ENCODE peak calls at places on chromosome 9, in nine cellular contexts. One of them, this sample, is unnamed. For H3K4me1, the result is how much of the 10 kb centered on the place peaks cover.

GRCh38 chr9:13139641-13140171 is 139.8 kb downstream of the MPDZ start:
- DNase-seq in thyroid gland: peak
- DNase-seq in effector memory CD4-positive, alpha-beta T cell: no peak
- DNase-seq in A549: no peak
- DNase-seq in mesendoderm: peak
- DNase-seq in adrenal gland: no peak
- DNase-seq in keratinocyte: no peak
- DNase-seq in esophagus squamous epithelium: no peak
- DNase-seq in CD8-positive, alpha-beta T cell: no peak
- DNase-seq in this sample: peak

GRCh38 chr9:19371942-19372341 is 8.1 kb downstream of the RPS6 start:
- DNase-seq in keratinocyte: no peak
- DNase-seq in esophagus squamous epithelium: no peak
- DNase-seq in A549: no peak
- DNase-seq in adrenal gland: no peak
- DNase-seq in CD8-positive, alpha-beta T cell: no peak
- DNase-seq in thyroid gland: no peak
- DNase-seq in effector memory CD4-positive, alpha-beta T cell: no peak
- DNase-seq in mesendoderm: peak
- DNase-seq in this sample: no peak

GRCh38 chr9:35198191-35198590 is 36.4 kb downstream of the UNC13B start:
- DNase-seq in thyroid gland: no peak
- DNase-seq in effector memory CD4-positive, alpha-beta T cell: no peak
- DNase-seq in CD8-positive, alpha-beta T cell: no peak
- DNase-seq in keratinocyte: no peak
- DNase-seq in mesendoderm: no peak
- DNase-seq in esophagus squamous epithelium: no peak
- DNase-seq in adrenal gland: no peak
- DNase-seq in A549: no peak
- DNase-seq in this sample: no peak

GRCh38 chr9:107863406-107863805 is 373.8 kb upstream of the KLF4 start:
- DNase-seq in mesendoderm: no peak
- DNase-seq in A549: no peak
- DNase-seq in esophagus squamous epithelium: no peak
- DNase-seq in keratinocyte: no peak
- DNase-seq in CD8-positive, alpha-beta T cell: no peak
- DNase-seq in adrenal gland: no peak
- DNase-seq in thyroid gland: no peak
- DNase-seq in effector memory CD4-positive, alpha-beta T cell: no peak
- DNase-seq in this sample: no peak

GRCh38 chr9:129235041-129235930 is 57.2 kb upstream of the IER5L start:
- DNase-seq in adrenal gland: no peak
- DNase-seq in effector memory CD4-positive, alpha-beta T cell: no peak
- DNase-seq in thyroid gland: no peak
- DNase-seq in A549: no peak
- DNase-seq in mesendoderm: no peak
- DNase-seq in CD8-positive, alpha-beta T cell: no peak
- DNase-seq in keratinocyte: no peak
- DNase-seq in esophagus squamous epithelium: no peak
- DNase-seq in this sample: no peak

GRCh38 chr9:83196946-83197345 is 134.0 kb upstream of the RASEF start:
- DNase-seq in esophagus squamous epithelium: no peak
- DNase-seq in thyroid gland: no peak
- DNase-seq in mesendoderm: no peak
- DNase-seq in adrenal gland: no peak
- DNase-seq in effector memory CD4-positive, alpha-beta T cell: no peak
- DNase-seq in A549: no peak
- DNase-seq in CD8-positive, alpha-beta T cell: no peak
- DNase-seq in keratinocyte: no peak
- DNase-seq in this sample: no peak

GRCh38 chr9:33138768-33139167 is 28.4 kb downstream of the B4GALT1 start:
- DNase-seq in A549: no peak
- DNase-seq in esophagus squamous epithelium: no peak
- DNase-seq in keratinocyte: no peak
- DNase-seq in CD8-positive, alpha-beta T cell: no peak
- DNase-seq in effector memory CD4-positive, alpha-beta T cell: no peak
- DNase-seq in adrenal gland: no peak
- DNase-seq in mesendoderm: no peak
- DNase-seq in thyroid gland: no peak
- DNase-seq in this sample: no peak

GRCh38 chr9:97518909-97519307 is 17.4 kb downstream of the TMOD1 start:
- DNase-seq in keratinocyte: no peak
- DNase-seq in CD8-positive, alpha-beta T cell: no peak
- DNase-seq in adrenal gland: peak
- DNase-seq in A549: peak
- DNase-seq in esophagus squamous epithelium: no peak
- DNase-seq in mesendoderm: no peak
- DNase-seq in effector memory CD4-positive, alpha-beta T cell: no peak
- DNase-seq in thyroid gland: peak
- DNase-seq in this sample: no peak

GRCh38 chr9:99369327-99369722 is 147.2 kb downstream of the SEC61B start:
- DNase-seq in A549: no peak
- DNase-seq in CD8-positive, alpha-beta T cell: no peak
- DNase-seq in thyroid gland: no peak
- DNase-seq in keratinocyte: no peak
- DNase-seq in adrenal gland: no peak
- DNase-seq in effector memory CD4-positive, alpha-beta T cell: no peak
- DNase-seq in mesendoderm: no peak
- DNase-seq in esophagus squamous epithelium: no peak
- DNase-seq in this sample: no peak

GRCh38 chr9:93575706-93576295 is 583 bp upstream of the PHF2 start:
- DNase-seq in esophagus squamous epithelium: no peak
- DNase-seq in effector memory CD4-positive, alpha-beta T cell: peak
- DNase-seq in keratinocyte: no peak
- DNase-seq in A549: peak
- DNase-seq in mesendoderm: peak
- DNase-seq in adrenal gland: peak
- DNase-seq in CD8-positive, alpha-beta T cell: peak
- DNase-seq in thyroid gland: peak
- DNase-seq in this sample: peak

GRCh38 chr9:27394154-27394825 is 97.3 kb upstream of the EQTN start:
- DNase-seq in mesendoderm: no peak
- DNase-seq in CD8-positive, alpha-beta T cell: no peak
- DNase-seq in esophagus squamous epithelium: no peak
- DNase-seq in adrenal gland: no peak
- DNase-seq in thyroid gland: peak
- DNase-seq in A549: no peak
- DNase-seq in keratinocyte: no peak
- DNase-seq in effector memory CD4-positive, alpha-beta T cell: no peak
- DNase-seq in this sample: no peak

GRCh38 chr9:98806394-98807069 is 938 bp upstream of the GALNT12 start:
- DNase-seq in CD8-positive, alpha-beta T cell: no peak
- DNase-seq in adrenal gland: no peak
- DNase-seq in effector memory CD4-positive, alpha-beta T cell: no peak
- DNase-seq in mesendoderm: no peak
- DNase-seq in A549: no peak
- DNase-seq in thyroid gland: no peak
- DNase-seq in esophagus squamous epithelium: no peak
- DNase-seq in keratinocyte: no peak
- DNase-seq in this sample: peak

GRCh38 chr9:5025416-5025815 is 40.3 kb downstream of the JAK2 start:
- DNase-seq in keratinocyte: no peak
- DNase-seq in adrenal gland: no peak
- DNase-seq in effector memory CD4-positive, alpha-beta T cell: no peak
- DNase-seq in thyroid gland: no peak
- DNase-seq in CD8-positive, alpha-beta T cell: no peak
- DNase-seq in A549: no peak
- DNase-seq in esophagus squamous epithelium: no peak
- DNase-seq in mesendoderm: no peak
- DNase-seq in this sample: no peak

GRCh38 chr9:3526903-3527652 is 1.3 kb upstream of the RFX3 start:
- DNase-seq in CD8-positive, alpha-beta T cell: no peak
- DNase-seq in thyroid gland: peak
- DNase-seq in keratinocyte: no peak
- DNase-seq in mesendoderm: peak
- DNase-seq in adrenal gland: peak
- DNase-seq in effector memory CD4-positive, alpha-beta T cell: no peak
- DNase-seq in esophagus squamous epithelium: no peak
- DNase-seq in A549: peak
- DNase-seq in this sample: peak

GRCh38 chr9:77897292-77897691 is 134.3 kb downstream of the GNAQ start:
- DNase-seq in keratinocyte: no peak
- DNase-seq in mesendoderm: peak
- DNase-seq in adrenal gland: no peak
- DNase-seq in CD8-positive, alpha-beta T cell: no peak
- DNase-seq in thyroid gland: peak
- DNase-seq in A549: no peak
- DNase-seq in effector memory CD4-positive, alpha-beta T cell: no peak
- DNase-seq in esophagus squamous epithelium: no peak
- DNase-seq in this sample: peak

GRCh38 chr9:134660407-134660806 is 18.8 kb downstream of the COL5A1 start:
- DNase-seq in adrenal gland: no peak
- DNase-seq in effector memory CD4-positive, alpha-beta T cell: no peak
- DNase-seq in keratinocyte: no peak
- DNase-seq in esophagus squamous epithelium: no peak
- DNase-seq in CD8-positive, alpha-beta T cell: no peak
- DNase-seq in thyroid gland: no peak
- DNase-seq in A549: no peak
- DNase-seq in mesendoderm: peak
- DNase-seq in this sample: peak

GRCh38 chr9:125810161-125810560 is 63.0 kb downstream of the PBX3 start:
- DNase-seq in mesendoderm: no peak
- DNase-seq in keratinocyte: no peak
- DNase-seq in effector memory CD4-positive, alpha-beta T cell: no peak
- DNase-seq in thyroid gland: no peak
- DNase-seq in esophagus squamous epithelium: no peak
- DNase-seq in CD8-positive, alpha-beta T cell: no peak
- DNase-seq in A549: no peak
- DNase-seq in adrenal gland: no peak
- DNase-seq in this sample: no peak
- H3K27ac ChIP-seq in mesendoderm: no peak
- H3K27ac ChIP-seq in keratinocyte: no peak
- H3K27ac ChIP-seq in effector memory CD4-positive, alpha-beta T cell: no peak
- H3K27ac ChIP-seq in thyroid gland: no peak
- H3K27ac ChIP-seq in esophagus squamous epithelium: no peak
- H3K27ac ChIP-seq in CD8-positive, alpha-beta T cell: no peak
- H3K27ac ChIP-seq in A549: no peak
- H3K27ac ChIP-seq in adrenal gland: no peak
- H3K27ac ChIP-seq in this sample: no peak

GRCh38 chr9:90808226-90808797 is 6.7 kb downstream of the SYK start:
- DNase-seq in effector memory CD4-positive, alpha-beta T cell: no peak
- DNase-seq in CD8-positive, alpha-beta T cell: no peak
- DNase-seq in adrenal gland: no peak
- DNase-seq in A549: no peak
- DNase-seq in mesendoderm: no peak
- DNase-seq in keratinocyte: no peak
- DNase-seq in esophagus squamous epithelium: no peak
- DNase-seq in thyroid gland: no peak
- DNase-seq in this sample: no peak

GRCh38 chr9:90808890-90809685 is 7.5 kb downstream of the SYK start:
- DNase-seq in mesendoderm: no peak
- DNase-seq in thyroid gland: no peak
- DNase-seq in adrenal gland: no peak
- DNase-seq in CD8-positive, alpha-beta T cell: no peak
- DNase-seq in effector memory CD4-positive, alpha-beta T cell: no peak
- DNase-seq in A549: no peak
- DNase-seq in esophagus squamous epithelium: no peak
- DNase-seq in keratinocyte: no peak
- DNase-seq in this sample: no peak

GRCh38 chr9:90803860-90804593 is 2.4 kb downstream of the SYK start:
- DNase-seq in esophagus squamous epithelium: no peak
- DNase-seq in A549: no peak
- DNase-seq in CD8-positive, alpha-beta T cell: no peak
- DNase-seq in adrenal gland: no peak
- DNase-seq in effector memory CD4-positive, alpha-beta T cell: no peak
- DNase-seq in keratinocyte: no peak
- DNase-seq in mesendoderm: no peak
- DNase-seq in thyroid gland: no peak
- DNase-seq in this sample: no peak

GRCh38 chr9:90805006-90805993 is 3.7 kb downstream of the SYK start:
- DNase-seq in effector memory CD4-positive, alpha-beta T cell: no peak
- DNase-seq in keratinocyte: no peak
- DNase-seq in mesendoderm: no peak
- DNase-seq in thyroid gland: peak
- DNase-seq in A549: no peak
- DNase-seq in esophagus squamous epithelium: no peak
- DNase-seq in CD8-positive, alpha-beta T cell: no peak
- DNase-seq in adrenal gland: no peak
- DNase-seq in this sample: no peak

GRCh38 chr9:90807006-90807405 is 5.4 kb downstream of the SYK start:
- DNase-seq in effector memory CD4-positive, alpha-beta T cell: no peak
- DNase-seq in A549: no peak
- DNase-seq in esophagus squamous epithelium: no peak
- DNase-seq in adrenal gland: no peak
- DNase-seq in thyroid gland: peak
- DNase-seq in mesendoderm: no peak
- DNase-seq in keratinocyte: no peak
- DNase-seq in CD8-positive, alpha-beta T cell: no peak
- DNase-seq in this sample: no peak
- H3K4me1 ChIP-seq in effector memory CD4-positive, alpha-beta T cell: under half
- H3K4me1 ChIP-seq in A549: under half
- H3K4me1 ChIP-seq in esophagus squamous epithelium: half or more
- H3K4me1 ChIP-seq in adrenal gland: under half
- H3K4me1 ChIP-seq in thyroid gland: half or more
- H3K4me1 ChIP-seq in mesendoderm: under half
- H3K4me1 ChIP-seq in keratinocyte: under half
- H3K4me1 ChIP-seq in CD8-positive, alpha-beta T cell: under half
- H3K4me1 ChIP-seq in this sample: under half

DNA sequence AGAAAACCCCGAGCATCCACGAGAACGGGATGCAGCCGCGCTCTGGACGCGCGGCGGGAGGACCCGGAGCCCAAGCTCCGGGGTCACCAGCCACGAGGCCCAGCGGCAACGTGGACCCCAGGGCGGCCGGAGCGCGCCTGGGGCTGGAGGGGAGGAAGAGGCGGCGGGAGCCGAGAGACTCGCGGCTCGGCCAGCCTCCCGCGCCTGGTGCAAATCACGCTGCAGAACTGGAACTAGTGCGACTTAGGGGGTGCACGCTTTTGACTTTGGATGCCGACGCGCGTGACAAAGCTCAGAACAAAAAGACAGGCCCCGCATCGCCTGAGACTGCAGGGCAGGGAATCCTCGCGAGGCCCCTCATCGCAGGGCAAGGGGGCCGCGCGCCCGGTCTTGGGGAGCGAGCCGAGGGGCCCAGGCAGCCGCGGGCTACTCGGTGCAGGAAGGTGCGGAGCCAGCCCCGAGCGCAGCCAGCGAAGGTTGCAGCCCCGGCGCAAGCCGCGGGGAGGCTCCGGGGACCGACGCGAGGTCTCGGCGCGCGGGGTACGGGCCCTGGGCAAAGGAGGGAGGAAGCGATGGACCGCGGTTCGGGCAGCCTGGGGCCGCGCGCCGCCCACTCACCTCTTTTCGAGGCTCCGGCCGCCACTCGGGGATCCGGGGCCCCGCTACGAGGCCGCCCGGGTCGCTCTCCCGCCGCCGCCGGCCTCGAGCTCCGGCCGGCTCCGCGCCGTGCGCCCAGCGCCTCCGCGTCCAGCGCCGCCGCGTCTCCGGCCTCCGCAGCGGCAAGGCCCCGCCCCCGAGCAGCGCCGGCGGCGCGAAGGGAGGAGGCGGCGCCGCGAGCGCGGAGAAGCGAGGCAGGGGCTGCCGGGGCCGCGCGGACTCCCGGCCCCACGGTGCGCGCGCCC is at the start of gene GOLM1:
- DNase-seq in effector memory CD4-positive, alpha-beta T cell: no peak
- DNase-seq in A549: peak
- DNase-seq in thyroid gland: peak
- DNase-seq in CD8-positive, alpha-beta T cell: peak
- DNase-seq in esophagus squamous epithelium: no peak
- DNase-seq in adrenal gland: peak
- DNase-seq in keratinocyte: no peak
- DNase-seq in mesendoderm: peak
- DNase-seq in this sample: peak
- H3K4me3 ChIP-seq in effector memory CD4-positive, alpha-beta T cell: peak
- H3K4me3 ChIP-seq in A549: peak
- H3K4me3 ChIP-seq in thyroid gland: peak
- H3K4me3 ChIP-seq in CD8-positive, alpha-beta T cell: peak
- H3K4me3 ChIP-seq in esophagus squamous epithelium: peak
- H3K4me3 ChIP-seq in adrenal gland: peak
- H3K4me3 ChIP-seq in keratinocyte: peak
- H3K4me3 ChIP-seq in mesendoderm: peak
- H3K4me3 ChIP-seq in this sample: peak

GRCh38 chr9:127947841-127948710 is 10.4 kb upstream of the DPM2 start:
- DNase-seq in keratinocyte: no peak
- DNase-seq in effector memory CD4-positive, alpha-beta T cell: no peak
- DNase-seq in CD8-positive, alpha-beta T cell: no peak
- DNase-seq in A549: no peak
- DNase-seq in esophagus squamous epithelium: no peak
- DNase-seq in adrenal gland: no peak
- DNase-seq in thyroid gland: no peak
- DNase-seq in mesendoderm: no peak
- DNase-seq in this sample: no peak
- H3K27ac ChIP-seq in keratinocyte: no peak
- H3K27ac ChIP-seq in effector memory CD4-positive, alpha-beta T cell: peak
- H3K27ac ChIP-seq in CD8-positive, alpha-beta T cell: peak
- H3K27ac ChIP-seq in A549: peak
- H3K27ac ChIP-seq in esophagus squamous epithelium: peak
- H3K27ac ChIP-seq in adrenal gland: no peak
- H3K27ac ChIP-seq in thyroid gland: no peak
- H3K27ac ChIP-seq in mesendoderm: no peak
- H3K27ac ChIP-seq in this sample: no peak

This sample was measured in SJCRH30.